ENCODE peak calls at places on chromosomes 12 and 14, in four cellular contexts. One of them, this sample, is unnamed.

GRCh38 chr14:75232597-75232996 is 46.0 kb upstream of the FOS start:
- DNase-seq in NCI-H1930: no peak
- DNase-seq in AG20443: no peak
- DNase-seq in activated T-cell treated with anti-CD3 and anti-CD28 coated beads, Interleukin-2, amount 50 U/mL, for 4 hours: peak; percentile 14
- DNase-seq in this sample: no peak

GRCh38 chr14:32077081-32078029 is at the start of gene ARHGAP5:
- DNase-seq in activated T-cell treated with anti-CD3 and anti-CD28 coated beads, Interleukin-2, amount 50 U/mL, for 4 hours: peak; percentile 63
- DNase-seq in NCI-H1930: peak; percentile 41
- DNase-seq in AG20443: peak; percentile 41
- DNase-seq in this sample: peak; percentile 64

GRCh38 chr14:88554458-88555286 is at the start of gene PTPN21:
- DNase-seq in activated T-cell treated with anti-CD3 and anti-CD28 coated beads, Interleukin-2, amount 50 U/mL, for 4 hours: no peak
- DNase-seq in AG20443: peak; percentile 95
- DNase-seq in NCI-H1930: peak; percentile 21
- DNase-seq in this sample: peak; percentile 87

GRCh38 chr12:81530352-81530751 is 228.8 kb downstream of the PPFIA2 start:
- DNase-seq in NCI-H1930: no peak
- DNase-seq in AG20443: no peak
- DNase-seq in activated T-cell treated with anti-CD3 and anti-CD28 coated beads, Interleukin-2, amount 50 U/mL, for 4 hours: no peak
- DNase-seq in this sample: no peak

GRCh38 chr14:68195126-68195525 is 375.5 kb downstream of the RAD51B start:
- DNase-seq in AG20443: no peak
- DNase-seq in NCI-H1930: peak; percentile 78
- DNase-seq in activated T-cell treated with anti-CD3 and anti-CD28 coated beads, Interleukin-2, amount 50 U/mL, for 4 hours: no peak
- DNase-seq in this sample: peak; percentile 61

GRCh38 chr12:88339254-88339949 is 197.3 kb downstream of the TMTC3 start:
- DNase-seq in NCI-H1930: no peak
- DNase-seq in activated T-cell treated with anti-CD3 and anti-CD28 coated beads, Interleukin-2, amount 50 U/mL, for 4 hours: no peak
- DNase-seq in AG20443: peak; percentile 22
- DNase-seq in this sample: peak; percentile 15

GRCh38 chr12:67982165-67982563 is 7.1 kb upstream of the IFNG-AS1 start:
- DNase-seq in AG20443: peak; percentile 40
- DNase-seq in activated T-cell treated with anti-CD3 and anti-CD28 coated beads, Interleukin-2, amount 50 U/mL, for 4 hours: no peak
- DNase-seq in NCI-H1930: peak; percentile 78
- DNase-seq in this sample: peak; percentile 36

GRCh38 chr14:86357866-86358265 is 827.9 kb downstream of the FLRT2 start:
- DNase-seq in activated T-cell treated with anti-CD3 and anti-CD28 coated beads, Interleukin-2, amount 50 U/mL, for 4 hours: no peak
- DNase-seq in NCI-H1930: no peak
- DNase-seq in AG20443: no peak
- DNase-seq in this sample: no peak

GRCh38 chr12:1779783-1780182 is 40.6 kb upstream of the LRTM2 start:
- DNase-seq in NCI-H1930: no peak
- DNase-seq in activated T-cell treated with anti-CD3 and anti-CD28 coated beads, Interleukin-2, amount 50 U/mL, for 4 hours: no peak
- DNase-seq in AG20443: peak; percentile 47
- DNase-seq in this sample: no peak

GRCh38 chr12:54337280-54337842 is 12.4 kb downstream of the COPZ1 start:
- DNase-seq in activated T-cell treated with anti-CD3 and anti-CD28 coated beads, Interleukin-2, amount 50 U/mL, for 4 hours: no peak
- DNase-seq in AG20443: no peak
- DNase-seq in NCI-H1930: no peak
- DNase-seq in this sample: no peak

This sample was measured in myocyte.